ENCODE peak calls at places on chromosomes 13 and 19, in four cellular contexts. Z is PC-3, E is activated B cell treated with CpG ODN at 0.5 μM for 24 hours, L is pancreas. J is an unnamed sample.
A peak's percentile ranks its signal among the peaks of the same experiment; 100 is the strongest.

GRCh38 chr13:28704282-28704681 is 14.5 kb downstream of the SLC46A3 start:
- ATAC-seq in Z (no peak), E (no peak), L (no peak), J (no peak)

GRCh38 chr19:29084266-29084665 is 128.7 kb downstream of the UQCRFS1 start:
- ATAC-seq in Z (no peak), E (no peak), L (no peak), J (no peak)

GRCh38 chr19:46992699-46993535 is 26.7 kb upstream of the NPAS1 start:
- ATAC-seq in Z (no peak), E (no peak), L (peak; percentile 82), J (no peak)

GRCh38 chr13:27079421-27079958 is 92.1 kb downstream of the USP12 start:
- ATAC-seq in Z (no peak), E (no peak), L (no peak), J (peak; percentile 68)

GRCh38 chr19:32303193-32303592 is 42.2 kb upstream of the ZNF507 start:
- ATAC-seq in Z (no peak), E (no peak), L (no peak), J (no peak)

GRCh38 chr13:37138169-37138568 is 32.7 kb upstream of the CSNK1A1L start:
- ATAC-seq in Z (peak; percentile 51), E (no peak), L (no peak), J (no peak)

GRCh38 chr13:85148009-85148408 is 651.2 kb downstream of the SLITRK6 start:
- ATAC-seq in Z (no peak), E (no peak), L (no peak), J (no peak)

GRCh38 chr19:17790059-17790780 is 4.7 kb upstream of the B3GNT3 start:
- ATAC-seq in Z (peak; percentile 41), E (no peak), L (no peak), J (no peak)

GRCh38 chr19:42228640-42229039 is 8.5 kb downstream of the ZNF526 start:
- ATAC-seq in Z (no peak), E (no peak), L (no peak), J (no peak)

GRCh38 chr13:35231426-35231825 is 245.1 kb downstream of the MAB21L1 start:
- ATAC-seq in Z (peak; percentile 37), E (no peak), L (no peak), J (no peak)

GRCh38 chr13:75666646-75667351 is 30.7 kb downstream of the LMO7 start:
- ATAC-seq in Z (no peak), E (no peak), L (no peak), J (no peak)

GRCh38 chr13:65631078-65631477 is 1599.1 kb downstream of the PCDH9 start:
- ATAC-seq in Z (no peak), E (no peak), L (no peak), J (no peak)

GRCh38 chr19:2807379-2808128 is 12.1 kb upstream of the ZNF554 start:
- ATAC-seq in Z (no peak), E (no peak), L (no peak), J (no peak)

GRCh38 chr13:33213024-33213795 is 72.3 kb downstream of the STARD13 start:
- ATAC-seq in Z (no peak), E (no peak), L (peak; percentile 84), J (peak; percentile 40)

GRCh38 chr13:73177017-73177416 is 118.2 kb downstream of the KLF5 start:
- ATAC-seq in Z (no peak), E (no peak), L (no peak), J (no peak)

GRCh38 chr13:24684600-24684998 is 4.4 kb downstream of the ATP12A start:
- ATAC-seq in Z (no peak), E (no peak), L (no peak), J (no peak)

GRCh38 chr19:58182577-58182988 is 278 bp upstream of the ZNF274 start:
- ATAC-seq in Z (no peak), E (peak; percentile 76), L (peak; percentile 92), J (no peak)

GRCh38 chr19:1907563-1908363 is 2.6 kb downstream of the ADAT3 start:
- ATAC-seq in Z (peak; percentile 60), E (no peak), L (peak; percentile 51), J (no peak)

GRCh38 chr13:19607523-19608078 is 25.9 kb upstream of the MPHOSPH8 start:
- ATAC-seq in Z (no peak), E (no peak), L (no peak), J (no peak)

GRCh38 chr13:72911988-72912387 is 130.1 kb downstream of the PIBF1 start:
- ATAC-seq in Z (no peak), E (no peak), L (no peak), J (no peak)

GRCh38 chr19:12936582-12936981 is 1.8 kb upstream of the CALR start:
- ATAC-seq in Z (no peak), E (no peak), L (no peak), J (no peak)

GRCh38 chr13:24274452-24274971 is 34.9 kb upstream of the C1QTNF9 start:
- ATAC-seq in Z (no peak), E (peak; percentile 59), L (no peak), J (no peak)

GRCh38 chr13:64075543-64076271 is 2660.1 kb upstream of the PCDH20 start:
- ATAC-seq in Z (no peak), E (no peak), L (no peak), J (peak; percentile 25)

GRCh38 chr19:29170554-29170953 is 42.4 kb downstream of the UQCRFS1 start:
- ATAC-seq in Z (no peak), E (no peak), L (no peak), J (no peak)

GRCh38 chr13:41621716-41622508 is 164.6 kb downstream of the RGCC start:
- ATAC-seq in Z (no peak), E (no peak), L (peak; percentile 62), J (peak; percentile 89)

GRCh38 chr13:48181482-48182145 is 51.4 kb upstream of the ITM2B start:
- ATAC-seq in Z (no peak), E (peak; percentile 77), L (peak; percentile 46), J (no peak)

GRCh38 chr19:51439021-51439465 is 19.2 kb downstream of the SIGLEC8 start:
- ATAC-seq in Z (peak; percentile 25), E (no peak), L (peak; percentile 75), J (no peak)

GRCh38 chr19:51089786-51090185 is 7.1 kb upstream of the KLK14 start:
- ATAC-seq in Z (no peak), E (no peak), L (no peak), J (no peak)

GRCh38 chr13:35411059-35411744 is 65.3 kb downstream of the MAB21L1 start:
- ATAC-seq in Z (no peak), E (no peak), L (no peak), J (no peak)

GRCh38 chr19:9566729-9567128 is 17.6 kb downstream of the ZNF121 start:
- ATAC-seq in Z (no peak), E (no peak), L (no peak), J (no peak)

GRCh38 chr19:43723588-43723987 is 7.7 kb downstream of the IRGC start:
- ATAC-seq in Z (no peak), E (no peak), L (no peak), J (no peak)

DNA sequence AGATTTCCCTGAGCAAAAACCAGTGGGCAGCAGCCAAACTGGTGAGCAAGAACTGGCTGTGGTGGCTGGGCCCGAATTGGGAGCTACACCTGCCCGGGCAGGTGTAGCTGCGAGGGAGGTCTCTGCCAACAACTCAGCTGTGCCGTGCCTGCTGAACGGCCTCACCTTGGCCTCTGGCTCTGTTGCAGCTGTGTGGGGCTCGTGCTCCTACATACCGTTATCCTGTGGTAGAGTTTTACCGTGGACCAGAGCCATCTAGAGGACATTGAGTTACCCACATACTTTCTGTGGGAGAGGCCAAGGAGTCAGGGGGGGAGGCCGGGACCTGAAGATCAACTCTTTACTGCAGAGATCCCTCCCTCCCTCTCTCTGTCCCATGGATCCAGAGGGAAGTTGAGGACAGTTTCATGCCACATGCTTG is 113.2 kb downstream of the TM9SF2 start:
- ATAC-seq in Z (no peak), E (peak; percentile 98), L (peak; percentile 93), J (no peak)
- TF ChIP-seq CTCF in Z (no peak), E (no peak), L (no peak), J (no peak)

GRCh38 chr13:30898070-30898469 is 8.0 kb upstream of the MEDAG start:
- ATAC-seq in Z (no peak), E (no peak), L (no peak), J (no peak)

GRCh38 chr13:30895773-30896172 is 10.3 kb upstream of the MEDAG start:
- ATAC-seq in Z (no peak), E (no peak), L (peak; percentile 44), J (peak; percentile 81)

GRCh38 chr13:30889196-30889690 is 16.8 kb upstream of the MEDAG start:
- ATAC-seq in Z (no peak), E (no peak), L (no peak), J (no peak)

GRCh38 chr13:30898721-30899188 is 7.3 kb upstream of the MEDAG start:
- ATAC-seq in Z (peak; percentile 38), E (no peak), L (peak; percentile 61), J (peak; percentile 80)

DNA sequence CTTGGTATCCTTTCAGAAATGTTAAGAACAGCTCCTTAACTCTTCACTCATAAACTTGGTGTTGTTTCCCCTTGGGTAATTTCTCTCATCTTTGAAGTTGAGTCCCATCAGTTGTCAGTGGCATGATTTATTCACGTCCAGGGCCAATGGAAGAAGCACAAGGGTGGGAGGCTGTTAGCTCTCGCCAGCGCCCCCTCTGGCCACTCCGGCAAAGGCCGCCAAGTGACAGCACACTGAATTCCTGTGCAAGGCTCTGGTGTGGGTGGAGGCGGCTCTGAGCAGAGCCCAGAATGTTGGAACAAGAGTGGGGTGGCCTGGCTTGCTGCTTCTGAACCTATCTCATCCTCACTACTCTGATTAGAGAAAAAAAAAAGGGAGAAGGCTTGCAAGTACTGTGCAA is 13.1 kb upstream of the MEDAG start:
- ATAC-seq in Z (no peak), E (no peak), L (no peak), J (peak; percentile 72)
- TF ChIP-seq CTCF in Z (peak; percentile 65), E (no peak), L (no peak), J (peak; percentile 43)

GRCh38 chr19:19406878-19407639 is 1.6 kb downstream of the GATAD2A start:
- ATAC-seq in Z (peak; percentile 41), E (peak; percentile 15), L (peak; percentile 53), J (no peak)
- TF ChIP-seq CTCF in Z (peak; percentile 75), E (no peak), L (no peak), J (no peak)

GRCh38 chr13:81539643-81540150 is 1198.8 kb upstream of the SPRY2 start:
- ATAC-seq in Z (no peak), E (no peak), L (no peak), J (no peak)

GRCh38 chr13:81540777-81541176 is 1199.9 kb upstream of the SPRY2 start:
- ATAC-seq in Z (no peak), E (no peak), L (peak; percentile 61), J (no peak)
- TF ChIP-seq CTCF in Z (peak; percentile 61), E (no peak), L (no peak), J (no peak)

GRCh38 chr19:22545751-22546150 is 88.4 kb upstream of the ZNF492 start:
- ATAC-seq in Z (no peak), E (no peak), L (peak; percentile 92), J (no peak)
- TF ChIP-seq CTCF in Z (peak; percentile 51), E (no peak), L (peak; percentile 62), J (peak; percentile 86)

GRCh38 chr13:79972066-79972569 is 368.8 kb downstream of the SPRY2 start:
- ATAC-seq in Z (no peak), E (no peak), L (no peak), J (no peak)

DNA sequence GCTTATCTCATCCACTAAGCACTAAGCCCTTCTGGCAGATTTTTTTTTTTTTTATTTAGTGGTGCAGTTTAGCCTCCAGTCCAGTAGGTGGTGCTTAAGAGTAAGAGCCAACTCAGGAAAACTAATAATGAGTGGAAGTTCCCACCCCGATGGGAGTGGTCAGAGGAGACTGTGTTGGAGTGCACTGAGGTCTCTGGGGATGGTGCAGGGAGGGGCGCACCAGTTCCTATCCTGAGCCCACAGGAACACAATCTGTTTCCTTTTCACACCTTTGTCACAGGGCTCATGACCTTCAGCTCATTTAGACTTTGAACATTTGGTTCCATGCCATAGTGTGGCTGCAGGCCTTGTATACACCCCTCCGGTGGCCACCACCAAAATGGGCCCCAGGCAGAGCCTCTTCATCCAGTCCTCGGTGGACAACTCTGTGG is 367.4 kb downstream of the SPRY2 start:
- ATAC-seq in Z (no peak), E (peak; percentile 66), L (no peak), J (peak; percentile 85)
- TF ChIP-seq CTCF in Z (peak; percentile 57), E (no peak), L (no peak), J (peak; percentile 5)